ENCODE peak calls at places on chromosomes 6 and 20, in four cellular contexts. P, U, L and T are unnamed samples.

GRCh38 chr6:166330612-166331011 is 11.7 kb downstream of the SFT2D1 start:
- DNase-seq in P (no peak), U (peak; percentile 23), L (no peak), T (peak; percentile 81)

GRCh38 chr6:14082771-14083170 is 34.8 kb upstream of the CD83 start:
- DNase-seq in P (no peak), U (no peak), L (no peak), T (no peak)

GRCh38 chr6:87241304-87241703 is 81.1 kb upstream of the SMIM8 start:
- DNase-seq in P (no peak), U (no peak), L (no peak), T (no peak)

GRCh38 chr6:36777806-36778205 is 61.4 kb downstream of the CPNE5 start:
- DNase-seq in P (no peak), U (no peak), L (no peak), T (no peak)

GRCh38 chr6:5936611-5937010 is 70.1 kb downstream of the NRN1 start:
- DNase-seq in P (no peak), U (no peak), L (no peak), T (no peak)

GRCh38 chr6:42147138-42147562 is 4.7 kb upstream of the C6orf132 start:
- DNase-seq in P (no peak), U (no peak), L (no peak), T (no peak)

GRCh38 chr6:46325561-46326525 is 155.1 kb upstream of the ENPP5 start:
- DNase-seq in P (no peak), U (peak; percentile 28), L (no peak), T (no peak)

GRCh38 chr6:89321571-89321970 is 6.5 kb upstream of the GABRR2 start:
- DNase-seq in P (no peak), U (no peak), L (no peak), T (peak; percentile 23)

GRCh38 chr6:113772961-113773360 is 84.2 kb upstream of the MARCKS start:
- DNase-seq in P (no peak), U (no peak), L (no peak), T (no peak)

GRCh38 chr6:160427312-160428068 is 79.3 kb downstream of the SLC22A3 start:
- DNase-seq in P (no peak), U (no peak), L (no peak), T (no peak)

GRCh38 chr6:149198265-149198664 is 119.2 kb upstream of the TAB2 start:
- DNase-seq in P (no peak), U (no peak), L (no peak), T (no peak)

GRCh38 chr6:100160913-100161312 is 166.9 kb upstream of the MCHR2 start:
- DNase-seq in P (no peak), U (no peak), L (no peak), T (no peak)

GRCh38 chr20:57779401-57780003 is 69.7 kb upstream of the PMEPA1 start:
- DNase-seq in P (no peak), U (no peak), L (no peak), T (no peak)

GRCh38 chr6:3033652-3034051 is 34.0 kb downstream of the NQO2 start:
- DNase-seq in P (no peak), U (no peak), L (no peak), T (no peak)

GRCh38 chr20:17395729-17396128 is 135.4 kb downstream of the BFSP1 start:
- DNase-seq in P (no peak), U (no peak), L (no peak), T (no peak)

GRCh38 chr20:4767084-4767483 is 45.4 kb downstream of the PRND start:
- DNase-seq in P (no peak), U (no peak), L (no peak), T (peak; percentile 63)

GRCh38 chr6:149942461-149942829 is 631 bp downstream of the ULBP2 start:
- DNase-seq in P (no peak), U (no peak), L (no peak), T (no peak)

GRCh38 chr20:50541606-50542041 is 31.4 kb downstream of the PTPN1 start:
- DNase-seq in P (peak; percentile 71), U (no peak), L (no peak), T (no peak)

GRCh38 chr20:59013031-59013951 is 5.9 kb upstream of the TUBB1 start:
- DNase-seq in P (peak; percentile 11), U (no peak), L (no peak), T (no peak)

GRCh38 chr6:129603731-129604130 is 106.2 kb downstream of the ARHGAP18 start:
- DNase-seq in P (no peak), U (no peak), L (no peak), T (no peak)

GRCh38 chr6:89117285-89118108 is at the start of gene SRSF12:
- DNase-seq in P (no peak), U (peak; percentile 19), L (no peak), T (peak; percentile 51)

GRCh38 chr6:169086020-169086419 is 167.6 kb downstream of the THBS2 start:
- DNase-seq in P (no peak), U (no peak), L (no peak), T (no peak)

GRCh38 chr6:123965894-123966293 is 162.2 kb downstream of the NKAIN2 start:
- DNase-seq in P (no peak), U (peak; percentile 23), L (no peak), T (peak; percentile 4)

GRCh38 chr6:166954118-166954713 is 2.1 kb downstream of the RNASET2 start:
- DNase-seq in P (no peak), U (no peak), L (no peak), T (no peak)

GRCh38 chr20:22586645-22587310 is 2.4 kb upstream of the FOXA2 start:
- DNase-seq in P (no peak), U (no peak), L (no peak), T (peak; percentile 57)

GRCh38 chr20:2652724-2653510 is 485 bp downstream of the NOP56 start:
- DNase-seq in P (peak; percentile 69), U (no peak), L (no peak), T (peak; percentile 52)

GRCh38 chr6:56199956-56200355 is 47.4 kb downstream of the COL21A1 start:
- DNase-seq in P (no peak), U (peak; percentile 22), L (no peak), T (no peak)

GRCh38 chr20:32902456-32903420 is 44.0 kb downstream of the EFCAB8 start:
- DNase-seq in P (peak; percentile 54), U (peak; percentile 41), L (peak; percentile 18), T (peak; percentile 44)

GRCh38 chr20:50285376-50286173 is 94.9 kb downstream of the CEBPB start:
- DNase-seq in P (peak; percentile 69), U (peak; percentile 86), L (peak; percentile 63), T (no peak)

GRCh38 chr20:49381558-49382493 is 100.6 kb downstream of the KCNB1 start:
- DNase-seq in P (peak; percentile 16), U (peak; percentile 10), L (peak; percentile 73), T (no peak)

GRCh38 chr6:24565196-24565595 is 70.4 kb downstream of the ALDH5A1 start:
- DNase-seq in P (no peak), U (no peak), L (no peak), T (no peak)

GRCh38 chr6:84847349-84848160 is 83.2 kb upstream of the TBX18 start:
- DNase-seq in P (no peak), U (no peak), L (no peak), T (no peak)

GRCh38 chr20:45361794-45362193 is 1.2 kb upstream of the SYS1 start:
- DNase-seq in P (no peak), U (no peak), L (no peak), T (no peak)

GRCh38 chr6:153001767-153002612 is 519 bp downstream of the MTRF1L start:
- DNase-seq in P (no peak), U (no peak), L (no peak), T (peak; percentile 72)

GRCh38 chr6:69693749-69694148 is 103.1 kb downstream of the LMBRD1 start:
- DNase-seq in P (no peak), U (peak; percentile 41), L (no peak), T (no peak)

GRCh38 chr6:29964904-29965872 is 22.9 kb downstream of the HLA-A start:
- DNase-seq in P (peak; percentile 93), U (peak; percentile 91), L (peak; percentile 41), T (peak; percentile 98)
- TF ChIP-seq POLR2A in P (peak; percentile 67), U (no peak), L (no peak), T (peak; percentile 93)

DNA sequence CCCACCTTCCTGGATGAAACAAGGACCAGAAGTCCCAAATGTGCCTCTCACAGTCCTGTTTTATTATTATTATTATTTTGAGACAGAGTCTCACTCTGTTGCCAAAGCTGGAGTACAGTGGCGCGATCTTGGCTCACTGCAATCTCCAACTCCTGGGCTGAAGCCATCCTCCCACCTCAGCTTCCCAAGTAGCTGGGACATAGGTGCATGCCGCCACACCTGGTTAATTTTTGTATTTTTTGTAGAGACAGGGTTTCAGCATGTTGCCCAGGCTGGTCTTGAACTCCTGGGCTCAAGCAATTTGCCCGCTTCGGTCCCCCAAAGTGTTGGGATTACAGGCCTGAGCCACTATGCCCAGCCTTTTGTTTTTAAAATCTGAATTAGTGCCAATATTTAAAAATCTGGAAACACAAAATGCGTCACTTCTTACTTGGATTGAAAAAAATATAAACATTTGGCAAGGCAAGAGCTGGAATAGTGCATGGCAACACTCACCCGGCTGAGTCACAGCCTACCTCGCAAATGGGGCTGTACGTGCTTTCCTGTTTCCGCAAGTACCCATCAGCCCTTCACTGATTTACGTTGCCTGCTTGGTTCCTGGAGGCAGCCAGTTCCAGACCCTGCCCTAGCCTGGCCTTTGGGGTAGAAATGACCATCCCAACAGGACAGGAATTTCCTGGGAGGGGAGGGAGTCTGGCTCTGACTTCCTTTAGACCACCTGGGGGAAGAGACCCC is 6.3 kb downstream of the SDCBP2 start:
- DNase-seq in P (no peak), U (peak; percentile 99), L (no peak), T (peak; percentile 14)
- TF ChIP-seq POLR2A in P (no peak), U (peak; percentile 78), L (no peak), T (no peak)

DNA sequence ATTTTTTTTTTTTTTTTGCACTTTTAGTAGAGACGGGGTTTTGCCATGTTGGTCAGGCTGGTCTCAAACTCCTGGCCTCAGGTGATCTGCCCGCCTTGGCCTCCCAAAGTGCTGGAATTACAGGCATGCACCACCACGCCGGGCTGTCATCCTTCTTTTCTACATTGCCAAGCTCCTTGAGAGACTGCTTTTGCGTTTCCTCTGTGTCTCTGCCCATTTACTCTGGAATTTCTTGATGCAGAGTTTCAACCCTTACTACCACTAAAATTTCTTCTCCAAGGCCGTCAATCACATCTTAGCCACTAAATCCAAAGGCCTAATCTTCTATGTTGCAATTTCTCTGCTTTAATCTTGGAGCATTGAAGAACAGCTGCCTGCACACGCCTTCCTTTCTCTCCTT is 98.9 kb downstream of the SLC35B3 start:
- DNase-seq in P (no peak), U (no peak), L (no peak), T (no peak)
- TF ChIP-seq POLR2A in P (no peak), U (no peak), L (no peak), T (no peak)

GRCh38 chr6:158766621-158767435 is 52.3 kb downstream of the EZR start:
- DNase-seq in P (no peak), U (no peak), L (no peak), T (no peak)
- TF ChIP-seq POLR2A in P (no peak), U (no peak), L (no peak), T (no peak)

GRCh38 chr6:136036071-136036380 is 184.5 kb downstream of the PDE7B start:
- DNase-seq in P (no peak), U (no peak), L (no peak), T (no peak)

GRCh38 chr6:136035378-136036070 is 184.0 kb downstream of the PDE7B start:
- DNase-seq in P (no peak), U (peak; percentile 72), L (no peak), T (no peak)

GRCh38 chr6:136030131-136030530 is 178.6 kb downstream of the PDE7B start:
- DNase-seq in P (no peak), U (no peak), L (no peak), T (no peak)

GRCh38 chr6:136034422-136034821 is 182.9 kb downstream of the PDE7B start:
- DNase-seq in P (no peak), U (no peak), L (no peak), T (no peak)

GRCh38 chr6:136031982-136032381 is 180.5 kb downstream of the PDE7B start:
- DNase-seq in P (no peak), U (peak; percentile 74), L (no peak), T (peak; percentile 8)
- TF ChIP-seq POLR2A in P (no peak), U (no peak), L (no peak), T (no peak)